ENCODE peak calls at places on chromosomes 13 and 19, in nine cellular contexts. One of them, this sample, is unnamed.

GRCh38 chr13:49540552-49540951 is 44.8 kb downstream of the PHF11 start:
- DNase-seq in mucosa of descending colon: no peak
- DNase-seq in GM23338: no peak
- DNase-seq in AG04450: no peak
- DNase-seq in heart left ventricle: no peak
- DNase-seq in neural crest cell: no peak
- DNase-seq in fibroblast of pulmonary artery: peak
- DNase-seq in dorsolateral prefrontal cortex: no peak
- DNase-seq in body of pancreas: no peak
- DNase-seq in this sample: no peak

GRCh38 chr13:106526748-106527488 is 8.5 kb downstream of the EFNB2 start:
- DNase-seq in mucosa of descending colon: no peak
- DNase-seq in GM23338: peak
- DNase-seq in AG04450: no peak
- DNase-seq in heart left ventricle: no peak
- DNase-seq in neural crest cell: no peak
- DNase-seq in fibroblast of pulmonary artery: no peak
- DNase-seq in dorsolateral prefrontal cortex: no peak
- DNase-seq in body of pancreas: no peak
- DNase-seq in this sample: no peak

GRCh38 chr13:90302113-90302512 is 1045.4 kb upstream of the MIR17HG start:
- DNase-seq in mucosa of descending colon: no peak
- DNase-seq in GM23338: no peak
- DNase-seq in AG04450: no peak
- DNase-seq in heart left ventricle: no peak
- DNase-seq in neural crest cell: no peak
- DNase-seq in fibroblast of pulmonary artery: peak
- DNase-seq in dorsolateral prefrontal cortex: no peak
- DNase-seq in body of pancreas: no peak
- DNase-seq in this sample: no peak

GRCh38 chr19:53600217-53600616 is 31.6 kb upstream of the DPRX start:
- DNase-seq in mucosa of descending colon: no peak
- DNase-seq in GM23338: no peak
- DNase-seq in AG04450: no peak
- DNase-seq in heart left ventricle: no peak
- DNase-seq in neural crest cell: no peak
- DNase-seq in fibroblast of pulmonary artery: no peak
- DNase-seq in dorsolateral prefrontal cortex: no peak
- DNase-seq in body of pancreas: no peak
- DNase-seq in this sample: no peak

GRCh38 chr13:29810145-29810742 is 40.2 kb downstream of the UBL3 start:
- DNase-seq in mucosa of descending colon: no peak
- DNase-seq in GM23338: no peak
- DNase-seq in AG04450: no peak
- DNase-seq in heart left ventricle: no peak
- DNase-seq in neural crest cell: no peak
- DNase-seq in fibroblast of pulmonary artery: no peak
- DNase-seq in dorsolateral prefrontal cortex: no peak
- DNase-seq in body of pancreas: no peak
- DNase-seq in this sample: no peak

GRCh38 chr19:5025027-5025426 is 56.1 kb downstream of the KDM4B start:
- DNase-seq in mucosa of descending colon: no peak
- DNase-seq in GM23338: no peak
- DNase-seq in AG04450: no peak
- DNase-seq in heart left ventricle: no peak
- DNase-seq in neural crest cell: no peak
- DNase-seq in fibroblast of pulmonary artery: no peak
- DNase-seq in dorsolateral prefrontal cortex: no peak
- DNase-seq in body of pancreas: no peak
- DNase-seq in this sample: no peak

GRCh38 chr13:98530236-98530635 is 46.7 kb downstream of the STK24 start:
- DNase-seq in mucosa of descending colon: no peak
- DNase-seq in GM23338: no peak
- DNase-seq in AG04450: no peak
- DNase-seq in heart left ventricle: no peak
- DNase-seq in neural crest cell: no peak
- DNase-seq in fibroblast of pulmonary artery: no peak
- DNase-seq in dorsolateral prefrontal cortex: no peak
- DNase-seq in body of pancreas: no peak
- DNase-seq in this sample: no peak

GRCh38 chr13:113297370-113297871 is 382 bp downstream of the LAMP1 start:
- DNase-seq in mucosa of descending colon: peak
- DNase-seq in GM23338: peak
- DNase-seq in AG04450: no peak
- DNase-seq in heart left ventricle: no peak
- DNase-seq in neural crest cell: no peak
- DNase-seq in fibroblast of pulmonary artery: peak
- DNase-seq in dorsolateral prefrontal cortex: no peak
- DNase-seq in body of pancreas: peak
- DNase-seq in this sample: no peak

GRCh38 chr13:30698023-30698422 is 37.3 kb upstream of the ALOX5AP start:
- DNase-seq in mucosa of descending colon: no peak
- DNase-seq in GM23338: no peak
- DNase-seq in AG04450: peak
- DNase-seq in heart left ventricle: no peak
- DNase-seq in neural crest cell: no peak
- DNase-seq in fibroblast of pulmonary artery: peak
- DNase-seq in dorsolateral prefrontal cortex: no peak
- DNase-seq in body of pancreas: no peak
- DNase-seq in this sample: no peak

GRCh38 chr13:71866173-71867091 is 572 bp downstream of the DACH1 start:
- DNase-seq in mucosa of descending colon: peak
- DNase-seq in GM23338: peak
- DNase-seq in AG04450: no peak
- DNase-seq in heart left ventricle: peak
- DNase-seq in neural crest cell: peak
- DNase-seq in fibroblast of pulmonary artery: no peak
- DNase-seq in dorsolateral prefrontal cortex: no peak
- DNase-seq in body of pancreas: peak
- DNase-seq in this sample: peak

GRCh38 chr13:20128459-20128927 is 32.4 kb downstream of the GJA3 start:
- DNase-seq in mucosa of descending colon: peak
- DNase-seq in GM23338: no peak
- DNase-seq in AG04450: no peak
- DNase-seq in heart left ventricle: no peak
- DNase-seq in neural crest cell: no peak
- DNase-seq in fibroblast of pulmonary artery: no peak
- DNase-seq in dorsolateral prefrontal cortex: no peak
- DNase-seq in body of pancreas: peak
- DNase-seq in this sample: no peak

GRCh38 chr13:95100525-95101121 is 200.6 kb downstream of the ABCC4 start:
- DNase-seq in mucosa of descending colon: no peak
- DNase-seq in GM23338: no peak
- DNase-seq in AG04450: no peak
- DNase-seq in heart left ventricle: no peak
- DNase-seq in neural crest cell: peak
- DNase-seq in fibroblast of pulmonary artery: peak
- DNase-seq in dorsolateral prefrontal cortex: no peak
- DNase-seq in body of pancreas: no peak
- DNase-seq in this sample: no peak

DNA sequence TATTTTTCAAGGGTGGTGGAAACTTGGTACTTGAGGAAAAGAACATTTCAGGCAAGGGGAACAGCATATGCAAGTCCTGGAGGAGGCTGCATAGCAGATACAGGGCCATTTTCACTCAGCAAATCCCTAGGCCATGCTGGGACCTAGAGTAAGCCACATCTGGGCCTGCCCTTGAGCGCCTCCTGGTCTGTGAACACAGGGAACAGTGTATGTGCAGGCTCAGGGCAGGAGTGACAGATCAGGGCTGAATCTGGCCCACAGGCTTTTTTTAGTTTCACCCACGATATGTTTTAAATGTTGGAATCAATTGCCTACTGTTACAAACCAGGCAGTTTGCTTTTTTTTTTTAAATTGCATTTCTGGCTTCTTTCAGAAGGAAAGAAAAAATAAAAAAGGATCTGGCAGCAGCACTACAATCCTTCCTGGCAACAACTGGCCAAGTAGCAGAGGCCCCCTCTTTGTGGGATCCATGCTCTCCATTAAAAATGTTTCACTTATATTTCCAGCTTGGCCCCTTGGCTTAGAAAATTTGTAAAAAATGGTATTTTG is 1.4 kb upstream of the TMEM145 start:
- DNase-seq in mucosa of descending colon: no peak
- DNase-seq in GM23338: peak
- DNase-seq in AG04450: no peak
- DNase-seq in heart left ventricle: no peak
- DNase-seq in neural crest cell: no peak
- DNase-seq in fibroblast of pulmonary artery: no peak
- DNase-seq in dorsolateral prefrontal cortex: no peak
- DNase-seq in body of pancreas: no peak
- DNase-seq in this sample: no peak
- TF ChIP-seq CTCF in mucosa of descending colon: no peak
- TF ChIP-seq CTCF in GM23338: peak
- TF ChIP-seq CTCF in AG04450: no peak
- TF ChIP-seq CTCF in heart left ventricle: no peak
- TF ChIP-seq CTCF in neural crest cell: no peak
- TF ChIP-seq CTCF in fibroblast of pulmonary artery: peak
- TF ChIP-seq CTCF in dorsolateral prefrontal cortex: no peak
- TF ChIP-seq CTCF in body of pancreas: no peak
- TF ChIP-seq CTCF in this sample: no peak

GRCh38 chr19:38792250-38793111 is 3.5 kb downstream of the LGALS7B start:
- DNase-seq in mucosa of descending colon: peak
- DNase-seq in GM23338: peak
- DNase-seq in AG04450: no peak
- DNase-seq in heart left ventricle: peak
- DNase-seq in neural crest cell: no peak
- DNase-seq in fibroblast of pulmonary artery: peak
- DNase-seq in dorsolateral prefrontal cortex: no peak
- DNase-seq in body of pancreas: no peak
- DNase-seq in this sample: peak
- TF ChIP-seq CTCF in mucosa of descending colon: peak
- TF ChIP-seq CTCF in GM23338: peak
- TF ChIP-seq CTCF in AG04450: peak
- TF ChIP-seq CTCF in heart left ventricle: peak
- TF ChIP-seq CTCF in neural crest cell: peak
- TF ChIP-seq CTCF in fibroblast of pulmonary artery: peak
- TF ChIP-seq CTCF in dorsolateral prefrontal cortex: no peak
- TF ChIP-seq CTCF in body of pancreas: no peak
- TF ChIP-seq CTCF in this sample: peak

GRCh38 chr19:45099465-45100201 is 6.7 kb downstream of the PPP1R37 start:
- DNase-seq in mucosa of descending colon: no peak
- DNase-seq in GM23338: no peak
- DNase-seq in AG04450: no peak
- DNase-seq in heart left ventricle: no peak
- DNase-seq in neural crest cell: no peak
- DNase-seq in fibroblast of pulmonary artery: no peak
- DNase-seq in dorsolateral prefrontal cortex: no peak
- DNase-seq in body of pancreas: peak
- DNase-seq in this sample: no peak

GRCh38 chr19:45102481-45102880 is 9.5 kb downstream of the PPP1R37 start:
- DNase-seq in mucosa of descending colon: no peak
- DNase-seq in GM23338: no peak
- DNase-seq in AG04450: no peak
- DNase-seq in heart left ventricle: no peak
- DNase-seq in neural crest cell: no peak
- DNase-seq in fibroblast of pulmonary artery: no peak
- DNase-seq in dorsolateral prefrontal cortex: no peak
- DNase-seq in body of pancreas: no peak
- DNase-seq in this sample: no peak

GRCh38 chr19:45100202-45100600 is 7.2 kb downstream of the PPP1R37 start:
- DNase-seq in mucosa of descending colon: no peak
- DNase-seq in GM23338: no peak
- DNase-seq in AG04450: no peak
- DNase-seq in heart left ventricle: no peak
- DNase-seq in neural crest cell: no peak
- DNase-seq in fibroblast of pulmonary artery: no peak
- DNase-seq in dorsolateral prefrontal cortex: no peak
- DNase-seq in body of pancreas: no peak
- DNase-seq in this sample: no peak

GRCh38 chr19:45101796-45102195 is 8.8 kb downstream of the PPP1R37 start:
- DNase-seq in mucosa of descending colon: no peak
- DNase-seq in GM23338: no peak
- DNase-seq in AG04450: no peak
- DNase-seq in heart left ventricle: no peak
- DNase-seq in neural crest cell: no peak
- DNase-seq in fibroblast of pulmonary artery: no peak
- DNase-seq in dorsolateral prefrontal cortex: no peak
- DNase-seq in body of pancreas: no peak
- DNase-seq in this sample: no peak

GRCh38 chr19:45100797-45101196 is 7.8 kb downstream of the PPP1R37 start:
- DNase-seq in mucosa of descending colon: no peak
- DNase-seq in GM23338: no peak
- DNase-seq in AG04450: no peak
- DNase-seq in heart left ventricle: no peak
- DNase-seq in neural crest cell: no peak
- DNase-seq in fibroblast of pulmonary artery: no peak
- DNase-seq in dorsolateral prefrontal cortex: no peak
- DNase-seq in body of pancreas: no peak
- DNase-seq in this sample: no peak
- TF ChIP-seq CTCF in mucosa of descending colon: no peak
- TF ChIP-seq CTCF in GM23338: no peak
- TF ChIP-seq CTCF in AG04450: no peak
- TF ChIP-seq CTCF in heart left ventricle: no peak
- TF ChIP-seq CTCF in neural crest cell: no peak
- TF ChIP-seq CTCF in fibroblast of pulmonary artery: no peak
- TF ChIP-seq CTCF in dorsolateral prefrontal cortex: no peak
- TF ChIP-seq CTCF in body of pancreas: no peak
- TF ChIP-seq CTCF in this sample: no peak

GRCh38 chr13:39886336-39886735 is 230.9 kb downstream of the COG6 start:
- DNase-seq in mucosa of descending colon: no peak
- DNase-seq in GM23338: no peak
- DNase-seq in AG04450: no peak
- DNase-seq in heart left ventricle: no peak
- DNase-seq in neural crest cell: no peak
- DNase-seq in fibroblast of pulmonary artery: no peak
- DNase-seq in dorsolateral prefrontal cortex: no peak
- DNase-seq in body of pancreas: no peak
- DNase-seq in this sample: no peak

GRCh38 chr13:39884166-39884565 is 228.7 kb downstream of the COG6 start:
- DNase-seq in mucosa of descending colon: no peak
- DNase-seq in GM23338: no peak
- DNase-seq in AG04450: no peak
- DNase-seq in heart left ventricle: no peak
- DNase-seq in neural crest cell: no peak
- DNase-seq in fibroblast of pulmonary artery: no peak
- DNase-seq in dorsolateral prefrontal cortex: no peak
- DNase-seq in body of pancreas: no peak
- DNase-seq in this sample: no peak

GRCh38 chr13:39890537-39890936 is 235.1 kb downstream of the COG6 start:
- DNase-seq in mucosa of descending colon: no peak
- DNase-seq in GM23338: no peak
- DNase-seq in AG04450: no peak
- DNase-seq in heart left ventricle: no peak
- DNase-seq in neural crest cell: no peak
- DNase-seq in fibroblast of pulmonary artery: no peak
- DNase-seq in dorsolateral prefrontal cortex: no peak
- DNase-seq in body of pancreas: no peak
- DNase-seq in this sample: no peak

GRCh38 chr13:39888865-39889810 is 233.7 kb downstream of the COG6 start:
- DNase-seq in mucosa of descending colon: no peak
- DNase-seq in GM23338: no peak
- DNase-seq in AG04450: no peak
- DNase-seq in heart left ventricle: no peak
- DNase-seq in neural crest cell: no peak
- DNase-seq in fibroblast of pulmonary artery: no peak
- DNase-seq in dorsolateral prefrontal cortex: no peak
- DNase-seq in body of pancreas: no peak
- DNase-seq in this sample: no peak

DNA sequence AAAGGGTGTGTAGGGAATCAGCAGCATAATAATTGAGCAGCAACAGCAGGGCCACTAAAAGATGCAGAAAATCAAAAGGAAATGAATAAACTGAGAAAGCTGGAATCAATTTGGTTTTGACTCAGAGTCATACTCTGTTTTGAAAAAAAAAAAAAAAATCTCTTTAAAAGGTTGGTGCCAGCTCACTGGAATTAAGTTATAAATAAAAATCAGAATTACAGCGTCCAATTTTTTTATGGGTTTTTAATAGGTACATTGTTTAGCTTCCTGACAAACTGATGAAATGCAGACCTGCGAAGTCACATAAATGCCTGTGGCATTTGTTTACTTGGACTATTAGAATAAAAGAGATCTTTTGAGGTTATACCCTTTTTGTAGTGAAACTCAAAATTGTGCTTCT is 232.0 kb downstream of the COG6 start:
- DNase-seq in mucosa of descending colon: no peak
- DNase-seq in GM23338: no peak
- DNase-seq in AG04450: no peak
- DNase-seq in heart left ventricle: no peak
- DNase-seq in neural crest cell: no peak
- DNase-seq in fibroblast of pulmonary artery: no peak
- DNase-seq in dorsolateral prefrontal cortex: no peak
- DNase-seq in body of pancreas: no peak
- DNase-seq in this sample: no peak
- TF ChIP-seq CTCF in mucosa of descending colon: no peak
- TF ChIP-seq CTCF in GM23338: no peak
- TF ChIP-seq CTCF in AG04450: no peak
- TF ChIP-seq CTCF in heart left ventricle: no peak
- TF ChIP-seq CTCF in neural crest cell: no peak
- TF ChIP-seq CTCF in fibroblast of pulmonary artery: no peak
- TF ChIP-seq CTCF in dorsolateral prefrontal cortex: no peak
- TF ChIP-seq CTCF in body of pancreas: no peak
- TF ChIP-seq CTCF in this sample: no peak

This sample was measured in left ventricle myocardium inferior.